ENCODE peak calls at places on chromosomes 5 and 9, in seven cellular contexts. One of them, this sample, is unnamed.

GRCh38 chr5:77628840-77629552 is 9.5 kb downstream of the OTP start:
- DNase-seq in lung microvascular endothelial cell: no peak
- DNase-seq in NCI-H1092: no peak
- DNase-seq in stimulated activated CD8-positive, alpha-beta memory T cell treated with anti-CD3 and anti-CD28 coated beads, Interleukin-4, amount 100 ng/mL, for 4 hours: no peak
- DNase-seq in T-cell: no peak
- DNase-seq in substantia nigra: no peak
- DNase-seq in HuH-7: no peak
- DNase-seq in this sample: no peak

GRCh38 chr9:3441197-3441816 is 84.5 kb downstream of the RFX3 start:
- DNase-seq in NCI-H1092: peak; percentile 5
- DNase-seq in substantia nigra: no peak
- DNase-seq in lung microvascular endothelial cell: peak; percentile 84
- DNase-seq in T-cell: peak; percentile 50
- DNase-seq in stimulated activated CD8-positive, alpha-beta memory T cell treated with anti-CD3 and anti-CD28 coated beads, Interleukin-4, amount 100 ng/mL, for 4 hours: no peak
- DNase-seq in HuH-7: peak; percentile 28
- DNase-seq in this sample: peak; percentile 44

GRCh38 chr5:179900707-179901106 is 7.0 kb downstream of the TBC1D9B start:
- DNase-seq in substantia nigra: no peak
- DNase-seq in NCI-H1092: no peak
- DNase-seq in T-cell: no peak
- DNase-seq in lung microvascular endothelial cell: no peak
- DNase-seq in HuH-7: no peak
- DNase-seq in stimulated activated CD8-positive, alpha-beta memory T cell treated with anti-CD3 and anti-CD28 coated beads, Interleukin-4, amount 100 ng/mL, for 4 hours: no peak
- DNase-seq in this sample: no peak

GRCh38 chr5:54524082-54524481 is 6.5 kb downstream of the SNX18 start:
- DNase-seq in NCI-H1092: no peak
- DNase-seq in lung microvascular endothelial cell: no peak
- DNase-seq in stimulated activated CD8-positive, alpha-beta memory T cell treated with anti-CD3 and anti-CD28 coated beads, Interleukin-4, amount 100 ng/mL, for 4 hours: no peak
- DNase-seq in T-cell: no peak
- DNase-seq in substantia nigra: no peak
- DNase-seq in HuH-7: no peak
- DNase-seq in this sample: no peak

GRCh38 chr9:105296889-105297288 is 52.4 kb downstream of the SLC44A1 start:
- DNase-seq in stimulated activated CD8-positive, alpha-beta memory T cell treated with anti-CD3 and anti-CD28 coated beads, Interleukin-4, amount 100 ng/mL, for 4 hours: no peak
- DNase-seq in T-cell: no peak
- DNase-seq in substantia nigra: no peak
- DNase-seq in NCI-H1092: no peak
- DNase-seq in HuH-7: peak; percentile 28
- DNase-seq in lung microvascular endothelial cell: peak; percentile 39
- DNase-seq in this sample: no peak

GRCh38 chr5:65982635-65983034 is 56.3 kb downstream of the ERBIN start:
- DNase-seq in stimulated activated CD8-positive, alpha-beta memory T cell treated with anti-CD3 and anti-CD28 coated beads, Interleukin-4, amount 100 ng/mL, for 4 hours: no peak
- DNase-seq in T-cell: no peak
- DNase-seq in HuH-7: no peak
- DNase-seq in NCI-H1092: no peak
- DNase-seq in substantia nigra: no peak
- DNase-seq in lung microvascular endothelial cell: no peak
- DNase-seq in this sample: no peak

GRCh38 chr5:75016896-75017295 is 35.5 kb downstream of the GCNT4 start:
- DNase-seq in NCI-H1092: no peak
- DNase-seq in HuH-7: no peak
- DNase-seq in substantia nigra: no peak
- DNase-seq in lung microvascular endothelial cell: no peak
- DNase-seq in stimulated activated CD8-positive, alpha-beta memory T cell treated with anti-CD3 and anti-CD28 coated beads, Interleukin-4, amount 100 ng/mL, for 4 hours: no peak
- DNase-seq in T-cell: no peak
- DNase-seq in this sample: no peak

GRCh38 chr9:79769476-79770275 is 197.9 kb downstream of the TLE4 start:
- DNase-seq in HuH-7: no peak
- DNase-seq in T-cell: no peak
- DNase-seq in substantia nigra: no peak
- DNase-seq in NCI-H1092: no peak
- DNase-seq in lung microvascular endothelial cell: no peak
- DNase-seq in stimulated activated CD8-positive, alpha-beta memory T cell treated with anti-CD3 and anti-CD28 coated beads, Interleukin-4, amount 100 ng/mL, for 4 hours: no peak
- DNase-seq in this sample: no peak

GRCh38 chr9:131289301-131290038 is at the start of gene PLPP7:
- DNase-seq in NCI-H1092: no peak
- DNase-seq in stimulated activated CD8-positive, alpha-beta memory T cell treated with anti-CD3 and anti-CD28 coated beads, Interleukin-4, amount 100 ng/mL, for 4 hours: no peak
- DNase-seq in substantia nigra: peak; percentile 80
- DNase-seq in lung microvascular endothelial cell: peak; percentile 58
- DNase-seq in T-cell: no peak
- DNase-seq in HuH-7: peak; percentile 83
- DNase-seq in this sample: no peak

GRCh38 chr5:172769598-172770373 is 1.2 kb downstream of the DUSP1 start:
- DNase-seq in substantia nigra: no peak
- DNase-seq in T-cell: no peak
- DNase-seq in stimulated activated CD8-positive, alpha-beta memory T cell treated with anti-CD3 and anti-CD28 coated beads, Interleukin-4, amount 100 ng/mL, for 4 hours: no peak
- DNase-seq in lung microvascular endothelial cell: peak; percentile 56
- DNase-seq in HuH-7: no peak
- DNase-seq in NCI-H1092: no peak
- DNase-seq in this sample: peak; percentile 27

GRCh38 chr5:54991446-54991845 is 6.1 kb upstream of the ESM1 start:
- DNase-seq in stimulated activated CD8-positive, alpha-beta memory T cell treated with anti-CD3 and anti-CD28 coated beads, Interleukin-4, amount 100 ng/mL, for 4 hours: no peak
- DNase-seq in lung microvascular endothelial cell: no peak
- DNase-seq in substantia nigra: no peak
- DNase-seq in T-cell: no peak
- DNase-seq in NCI-H1092: no peak
- DNase-seq in HuH-7: no peak
- DNase-seq in this sample: no peak

GRCh38 chr9:124183772-124184171 is 74.0 kb upstream of the NEK6 start:
- DNase-seq in stimulated activated CD8-positive, alpha-beta memory T cell treated with anti-CD3 and anti-CD28 coated beads, Interleukin-4, amount 100 ng/mL, for 4 hours: no peak
- DNase-seq in T-cell: no peak
- DNase-seq in NCI-H1092: no peak
- DNase-seq in substantia nigra: no peak
- DNase-seq in HuH-7: no peak
- DNase-seq in lung microvascular endothelial cell: no peak
- DNase-seq in this sample: no peak

This sample was measured in thyroid gland.